ENCODE peak calls at places on chromosomes 12 and 14, in eight cellular contexts. One of them, this sample, is unnamed.

GRCh38 chr12:89756638-89757321 is 48.1 kb upstream of the ATP2B1 start:
- DNase-seq in RCC 7860: peak
- DNase-seq in H4: peak
- DNase-seq in GM03348: peak
- DNase-seq in cardiac fibroblast: peak
- DNase-seq in LoVo: peak
- DNase-seq in endothelial cell: no peak
- DNase-seq in activated B cell treated with CpG ODN at 0.5 μM for 24 hours: no peak
- DNase-seq in this sample: no peak

GRCh38 chr12:54082402-54082892 is 28.8 kb downstream of the HOXC4 start:
- DNase-seq in RCC 7860: no peak
- DNase-seq in H4: no peak
- DNase-seq in GM03348: peak
- DNase-seq in cardiac fibroblast: peak
- DNase-seq in LoVo: no peak
- DNase-seq in endothelial cell: no peak
- DNase-seq in activated B cell treated with CpG ODN at 0.5 μM for 24 hours: peak
- DNase-seq in this sample: peak

GRCh38 chr12:131432532-131433260 is 278.2 kb upstream of the SFSWAP start:
- DNase-seq in RCC 7860: no peak
- DNase-seq in H4: no peak
- DNase-seq in GM03348: no peak
- DNase-seq in cardiac fibroblast: no peak
- DNase-seq in LoVo: no peak
- DNase-seq in endothelial cell: no peak
- DNase-seq in activated B cell treated with CpG ODN at 0.5 μM for 24 hours: no peak
- DNase-seq in this sample: peak

GRCh38 chr12:104951759-104952509 is 6.2 kb downstream of the SLC41A2 start:
- DNase-seq in RCC 7860: no peak
- DNase-seq in H4: peak
- DNase-seq in GM03348: peak
- DNase-seq in cardiac fibroblast: no peak
- DNase-seq in LoVo: peak
- DNase-seq in endothelial cell: no peak
- DNase-seq in activated B cell treated with CpG ODN at 0.5 μM for 24 hours: no peak
- DNase-seq in this sample: no peak

GRCh38 chr12:124917135-124917840 is 2.8 kb upstream of the UBC start:
- DNase-seq in RCC 7860: peak
- DNase-seq in H4: peak
- DNase-seq in GM03348: peak
- DNase-seq in cardiac fibroblast: peak
- DNase-seq in LoVo: peak
- DNase-seq in endothelial cell: peak
- DNase-seq in activated B cell treated with CpG ODN at 0.5 μM for 24 hours: peak
- DNase-seq in this sample: peak

GRCh38 chr14:20855652-20856291 is 35.4 kb upstream of the RNASE3 start:
- DNase-seq in RCC 7860: peak
- DNase-seq in H4: peak
- DNase-seq in GM03348: peak
- DNase-seq in cardiac fibroblast: peak
- DNase-seq in LoVo: peak
- DNase-seq in endothelial cell: peak
- DNase-seq in activated B cell treated with CpG ODN at 0.5 μM for 24 hours: peak
- DNase-seq in this sample: peak

GRCh38 chr12:20404576-20405346 is 36.4 kb downstream of the PDE3A start:
- DNase-seq in RCC 7860: no peak
- DNase-seq in H4: peak
- DNase-seq in GM03348: no peak
- DNase-seq in cardiac fibroblast: peak
- DNase-seq in LoVo: peak
- DNase-seq in endothelial cell: no peak
- DNase-seq in activated B cell treated with CpG ODN at 0.5 μM for 24 hours: no peak
- DNase-seq in this sample: peak

GRCh38 chr12:121279507-121279915 is 17.0 kb downstream of the CAMKK2 start:
- DNase-seq in RCC 7860: no peak
- DNase-seq in H4: no peak
- DNase-seq in GM03348: peak
- DNase-seq in cardiac fibroblast: peak
- DNase-seq in LoVo: no peak
- DNase-seq in endothelial cell: peak
- DNase-seq in activated B cell treated with CpG ODN at 0.5 μM for 24 hours: no peak
- DNase-seq in this sample: no peak

GRCh38 chr12:5648692-5649338 is 216.9 kb downstream of the NTF3 start:
- DNase-seq in RCC 7860: peak
- DNase-seq in H4: peak
- DNase-seq in GM03348: peak
- DNase-seq in cardiac fibroblast: peak
- DNase-seq in LoVo: peak
- DNase-seq in endothelial cell: peak
- DNase-seq in activated B cell treated with CpG ODN at 0.5 μM for 24 hours: no peak
- DNase-seq in this sample: no peak

GRCh38 chr12:114407034-114407420 is 1.1 kb upstream of the TBX5 start:
- DNase-seq in RCC 7860: no peak
- DNase-seq in H4: no peak
- DNase-seq in GM03348: no peak
- DNase-seq in cardiac fibroblast: no peak
- DNase-seq in LoVo: no peak
- DNase-seq in endothelial cell: no peak
- DNase-seq in activated B cell treated with CpG ODN at 0.5 μM for 24 hours: no peak
- DNase-seq in this sample: no peak

GRCh38 chr14:80930836-80931389 is 10.6 kb downstream of the CEP128 start:
- DNase-seq in RCC 7860: peak
- DNase-seq in H4: peak
- DNase-seq in GM03348: peak
- DNase-seq in cardiac fibroblast: peak
- DNase-seq in LoVo: peak
- DNase-seq in endothelial cell: no peak
- DNase-seq in activated B cell treated with CpG ODN at 0.5 μM for 24 hours: no peak
- DNase-seq in this sample: no peak

GRCh38 chr14:36313206-36313605 is 7.2 kb downstream of the MBIP start:
- DNase-seq in RCC 7860: no peak
- DNase-seq in H4: no peak
- DNase-seq in GM03348: no peak
- DNase-seq in cardiac fibroblast: no peak
- DNase-seq in LoVo: no peak
- DNase-seq in endothelial cell: no peak
- DNase-seq in activated B cell treated with CpG ODN at 0.5 μM for 24 hours: no peak
- DNase-seq in this sample: no peak

GRCh38 chr14:59358105-59358504 is 107.1 kb downstream of the GPR135 start:
- DNase-seq in RCC 7860: no peak
- DNase-seq in H4: peak
- DNase-seq in GM03348: peak
- DNase-seq in cardiac fibroblast: peak
- DNase-seq in LoVo: peak
- DNase-seq in endothelial cell: no peak
- DNase-seq in activated B cell treated with CpG ODN at 0.5 μM for 24 hours: no peak
- DNase-seq in this sample: no peak

GRCh38 chr14:104158827-104159798 is 20.7 kb downstream of the KIF26A start:
- DNase-seq in RCC 7860: no peak
- DNase-seq in H4: no peak
- DNase-seq in GM03348: no peak
- DNase-seq in cardiac fibroblast: no peak
- DNase-seq in LoVo: no peak
- DNase-seq in endothelial cell: no peak
- DNase-seq in activated B cell treated with CpG ODN at 0.5 μM for 24 hours: no peak
- DNase-seq in this sample: peak

GRCh38 chr12:111758120-111758561 is 8.6 kb upstream of the ALDH2 start:
- DNase-seq in RCC 7860: no peak
- DNase-seq in H4: no peak
- DNase-seq in GM03348: no peak
- DNase-seq in cardiac fibroblast: peak
- DNase-seq in LoVo: no peak
- DNase-seq in endothelial cell: no peak
- DNase-seq in activated B cell treated with CpG ODN at 0.5 μM for 24 hours: no peak
- DNase-seq in this sample: peak

GRCh38 chr12:94648578-94648977 is 1.8 kb downstream of the TMCC3 start:
- DNase-seq in RCC 7860: no peak
- DNase-seq in H4: no peak
- DNase-seq in GM03348: no peak
- DNase-seq in cardiac fibroblast: no peak
- DNase-seq in LoVo: peak
- DNase-seq in endothelial cell: no peak
- DNase-seq in activated B cell treated with CpG ODN at 0.5 μM for 24 hours: no peak
- DNase-seq in this sample: no peak

GRCh38 chr12:31780096-31780495 is 51.3 kb upstream of the AMN1 start:
- DNase-seq in RCC 7860: no peak
- DNase-seq in H4: no peak
- DNase-seq in GM03348: no peak
- DNase-seq in cardiac fibroblast: no peak
- DNase-seq in LoVo: no peak
- DNase-seq in endothelial cell: no peak
- DNase-seq in activated B cell treated with CpG ODN at 0.5 μM for 24 hours: no peak
- DNase-seq in this sample: no peak

GRCh38 chr12:93108958-93109357 is 179.9 kb upstream of the EEA1 start:
- DNase-seq in RCC 7860: no peak
- DNase-seq in H4: no peak
- DNase-seq in GM03348: peak
- DNase-seq in cardiac fibroblast: peak
- DNase-seq in LoVo: no peak
- DNase-seq in endothelial cell: no peak
- DNase-seq in activated B cell treated with CpG ODN at 0.5 μM for 24 hours: no peak
- DNase-seq in this sample: no peak

GRCh38 chr14:36874396-36875138 is 212.9 kb downstream of the PAX9 start:
- DNase-seq in RCC 7860: no peak
- DNase-seq in H4: no peak
- DNase-seq in GM03348: no peak
- DNase-seq in cardiac fibroblast: no peak
- DNase-seq in LoVo: peak
- DNase-seq in endothelial cell: no peak
- DNase-seq in activated B cell treated with CpG ODN at 0.5 μM for 24 hours: no peak
- DNase-seq in this sample: no peak

GRCh38 chr14:59213368-59214315 is 25.2 kb downstream of the DAAM1 start:
- DNase-seq in RCC 7860: no peak
- DNase-seq in H4: no peak
- DNase-seq in GM03348: no peak
- DNase-seq in cardiac fibroblast: no peak
- DNase-seq in LoVo: no peak
- DNase-seq in endothelial cell: no peak
- DNase-seq in activated B cell treated with CpG ODN at 0.5 μM for 24 hours: no peak
- DNase-seq in this sample: no peak

GRCh38 chr14:76811561-76811960 is 1.1 kb downstream of the ANGEL1 start:
- DNase-seq in RCC 7860: no peak
- DNase-seq in H4: no peak
- DNase-seq in GM03348: peak
- DNase-seq in cardiac fibroblast: no peak
- DNase-seq in LoVo: no peak
- DNase-seq in endothelial cell: no peak
- DNase-seq in activated B cell treated with CpG ODN at 0.5 μM for 24 hours: no peak
- DNase-seq in this sample: no peak

GRCh38 chr12:106739318-106739717 is 35.2 kb upstream of the RIC8B start:
- DNase-seq in RCC 7860: peak
- DNase-seq in H4: no peak
- DNase-seq in GM03348: no peak
- DNase-seq in cardiac fibroblast: peak
- DNase-seq in LoVo: peak
- DNase-seq in endothelial cell: no peak
- DNase-seq in activated B cell treated with CpG ODN at 0.5 μM for 24 hours: no peak
- DNase-seq in this sample: no peak

GRCh38 chr12:131091413-131091975 is 137.8 kb downstream of the ADGRD1 start:
- DNase-seq in RCC 7860: no peak
- DNase-seq in H4: no peak
- DNase-seq in GM03348: no peak
- DNase-seq in cardiac fibroblast: no peak
- DNase-seq in LoVo: no peak
- DNase-seq in endothelial cell: no peak
- DNase-seq in activated B cell treated with CpG ODN at 0.5 μM for 24 hours: no peak
- DNase-seq in this sample: no peak

GRCh38 chr12:52050116-52050770 is 999 bp upstream of the NR4A1 start:
- DNase-seq in RCC 7860: no peak
- DNase-seq in H4: no peak
- DNase-seq in GM03348: no peak
- DNase-seq in cardiac fibroblast: peak
- DNase-seq in LoVo: no peak
- DNase-seq in endothelial cell: no peak
- DNase-seq in activated B cell treated with CpG ODN at 0.5 μM for 24 hours: no peak
- DNase-seq in this sample: peak

GRCh38 chr12:57135487-57135886 is 7.2 kb downstream of the LRP1 start:
- DNase-seq in RCC 7860: no peak
- DNase-seq in H4: no peak
- DNase-seq in GM03348: peak
- DNase-seq in cardiac fibroblast: peak
- DNase-seq in LoVo: no peak
- DNase-seq in endothelial cell: no peak
- DNase-seq in activated B cell treated with CpG ODN at 0.5 μM for 24 hours: no peak
- DNase-seq in this sample: no peak

GRCh38 chr12:132404956-132405741 is 75.8 kb upstream of the GALNT9 start:
- DNase-seq in RCC 7860: no peak
- DNase-seq in H4: no peak
- DNase-seq in GM03348: no peak
- DNase-seq in cardiac fibroblast: no peak
- DNase-seq in LoVo: no peak
- DNase-seq in endothelial cell: no peak
- DNase-seq in activated B cell treated with CpG ODN at 0.5 μM for 24 hours: no peak
- DNase-seq in this sample: no peak

GRCh38 chr14:101097109-101097793 is 193.7 kb upstream of the RTL1 start:
- DNase-seq in RCC 7860: peak
- DNase-seq in H4: no peak
- DNase-seq in GM03348: no peak
- DNase-seq in cardiac fibroblast: no peak
- DNase-seq in LoVo: no peak
- DNase-seq in endothelial cell: no peak
- DNase-seq in activated B cell treated with CpG ODN at 0.5 μM for 24 hours: no peak
- DNase-seq in this sample: no peak

GRCh38 chr12:3925621-3926020 is 52.4 kb upstream of the PARP11 start:
- DNase-seq in RCC 7860: no peak
- DNase-seq in H4: no peak
- DNase-seq in GM03348: no peak
- DNase-seq in cardiac fibroblast: no peak
- DNase-seq in LoVo: no peak
- DNase-seq in endothelial cell: no peak
- DNase-seq in activated B cell treated with CpG ODN at 0.5 μM for 24 hours: no peak
- DNase-seq in this sample: no peak

GRCh38 chr12:70258605-70259403 is 15.6 kb downstream of the CNOT2 start:
- DNase-seq in RCC 7860: no peak
- DNase-seq in H4: peak
- DNase-seq in GM03348: no peak
- DNase-seq in cardiac fibroblast: no peak
- DNase-seq in LoVo: no peak
- DNase-seq in endothelial cell: peak
- DNase-seq in activated B cell treated with CpG ODN at 0.5 μM for 24 hours: no peak
- DNase-seq in this sample: no peak

GRCh38 chr14:44404021-44404420 is 103.1 kb downstream of the FSCB start:
- DNase-seq in RCC 7860: peak
- DNase-seq in H4: no peak
- DNase-seq in GM03348: no peak
- DNase-seq in cardiac fibroblast: peak
- DNase-seq in LoVo: no peak
- DNase-seq in endothelial cell: no peak
- DNase-seq in activated B cell treated with CpG ODN at 0.5 μM for 24 hours: no peak
- DNase-seq in this sample: no peak

GRCh38 chr14:58428011-58428807 is 690 bp downstream of the KIAA0586 start:
- DNase-seq in RCC 7860: no peak
- DNase-seq in H4: peak
- DNase-seq in GM03348: peak
- DNase-seq in cardiac fibroblast: peak
- DNase-seq in LoVo: peak
- DNase-seq in endothelial cell: peak
- DNase-seq in activated B cell treated with CpG ODN at 0.5 μM for 24 hours: no peak
- DNase-seq in this sample: no peak

GRCh38 chr12:99259040-99259934 is 388.3 kb upstream of the GARIN6 start:
- DNase-seq in RCC 7860: no peak
- DNase-seq in H4: no peak
- DNase-seq in GM03348: no peak
- DNase-seq in cardiac fibroblast: peak
- DNase-seq in LoVo: no peak
- DNase-seq in endothelial cell: no peak
- DNase-seq in activated B cell treated with CpG ODN at 0.5 μM for 24 hours: no peak
- DNase-seq in this sample: no peak

GRCh38 chr12:127169321-127170270 is 1097.4 kb upstream of the TMEM132C start:
- DNase-seq in RCC 7860: no peak
- DNase-seq in H4: no peak
- DNase-seq in GM03348: peak
- DNase-seq in cardiac fibroblast: no peak
- DNase-seq in LoVo: no peak
- DNase-seq in endothelial cell: no peak
- DNase-seq in activated B cell treated with CpG ODN at 0.5 μM for 24 hours: no peak
- DNase-seq in this sample: no peak

GRCh38 chr12:76863811-76864210 is 15.0 kb downstream of the CSRP2 start:
- DNase-seq in RCC 7860: no peak
- DNase-seq in H4: no peak
- DNase-seq in GM03348: peak
- DNase-seq in cardiac fibroblast: no peak
- DNase-seq in LoVo: no peak
- DNase-seq in endothelial cell: no peak
- DNase-seq in activated B cell treated with CpG ODN at 0.5 μM for 24 hours: no peak
- DNase-seq in this sample: no peak